ENCODE peak calls at places on chromosomes 13 and 19, in six cellular contexts. H, W, I, N, P and C are unnamed samples.

GRCh38 chr19:55838251-55838650 is 1.9 kb downstream of the NLRP4 start:
- DNase-seq in N (no peak), H (no peak), P (no peak), W (no peak), I (no peak), C (no peak)

GRCh38 chr19:33628921-33629825 is 7.4 kb downstream of the CHST8 start:
- DNase-seq in W (no peak), I (no peak), P (no peak), H (no peak), N (no peak), C (no peak)

GRCh38 chr19:45677351-45678230 is 9.6 kb downstream of the GIPR start:
- DNase-seq in N (peak), H (peak), I (peak), P (peak), W (no peak), C (peak)

GRCh38 chr19:50030225-50030624 is 4.4 kb downstream of the ZNF473 start:
- DNase-seq in W (no peak), H (no peak), I (no peak), P (no peak), N (no peak), C (no peak)

GRCh38 chr13:96075953-96076543 is 13.9 kb upstream of the HS6ST3 start:
- DNase-seq in P (no peak), W (no peak), N (no peak), I (no peak), H (no peak), C (peak)

GRCh38 chr19:46487802-46488445 is 7.7 kb downstream of the PNMA8B start:
- DNase-seq in H (peak), N (peak), I (peak), W (peak), P (peak), C (peak)

GRCh38 chr13:24340608-24340955 is 31.2 kb downstream of the C1QTNF9 start:
- DNase-seq in I (no peak), W (no peak), N (no peak), H (no peak), P (no peak), C (no peak)

GRCh38 chr13:35630551-35631275 is 154.2 kb upstream of the MAB21L1 start:
- DNase-seq in P (peak), I (no peak), W (no peak), H (no peak), N (no peak), C (peak)

GRCh38 chr19:18294467-18294864 is 13.0 kb upstream of the JUND start:
- DNase-seq in W (no peak), N (peak), H (peak), P (no peak), I (peak), C (no peak)

GRCh38 chr13:55563267-55563666 is 1577.5 kb upstream of the PRR20A start:
- DNase-seq in P (no peak), W (no peak), N (no peak), I (no peak), H (no peak), C (no peak)

GRCh38 chr19:12859546-12859945 is 21.2 kb downstream of the MAST1 start:
- DNase-seq in N (no peak), W (no peak), I (no peak), H (no peak), P (no peak), C (no peak)

GRCh38 chr19:3409346-3410064 is 43.1 kb downstream of the NFIC start:
- DNase-seq in P (peak), W (peak), N (no peak), H (no peak), I (no peak), C (no peak)

GRCh38 chr19:14674764-14675163 is at the start of gene ADGRE3:
- DNase-seq in P (no peak), N (no peak), W (no peak), I (no peak), H (no peak), C (no peak)

GRCh38 chr19:50003254-50003788 is 21.9 kb downstream of the VRK3 start:
- DNase-seq in P (no peak), H (peak), N (no peak), W (no peak), I (no peak), C (no peak)

GRCh38 chr19:7605490-7606222 is 10.0 kb downstream of the CAMSAP3 start:
- DNase-seq in I (no peak), W (no peak), H (no peak), N (no peak), P (no peak), C (peak)

GRCh38 chr13:113904411-113904810 is 40.5 kb upstream of the GAS6 start:
- DNase-seq in P (no peak), H (no peak), N (no peak), I (no peak), W (peak), C (peak)

GRCh38 chr19:30263719-30264440 is 108.3 kb upstream of the ZNF536 start:
- DNase-seq in I (no peak), H (no peak), N (no peak), P (no peak), W (no peak), C (no peak)

GRCh38 chr19:16519230-16519687 is 23.0 kb downstream of the CHERP start:
- DNase-seq in P (no peak), I (no peak), W (no peak), H (no peak), N (no peak), C (no peak)

GRCh38 chr13:105998233-105998550 is 537.3 kb downstream of the EFNB2 start:
- DNase-seq in N (no peak), H (no peak), W (no peak), P (no peak), I (no peak), C (no peak)

GRCh38 chr13:109412232-109412935 is 374.0 kb downstream of the IRS2 start:
- DNase-seq in H (no peak), P (no peak), N (no peak), W (peak), I (no peak), C (peak)

GRCh38 chr13:106524108-106524507 is 11.4 kb downstream of the EFNB2 start:
- DNase-seq in P (no peak), H (no peak), N (no peak), W (no peak), I (no peak), C (no peak)

GRCh38 chr19:35262101-35262761 is 6.5 kb upstream of the USF2 start:
- DNase-seq in W (peak), I (no peak), N (no peak), P (no peak), H (no peak), C (no peak)

GRCh38 chr19:55473613-55474012 is 2.8 kb upstream of the ZNF628 start:
- DNase-seq in N (no peak), P (no peak), H (no peak), W (no peak), I (no peak), C (no peak)

GRCh38 chr19:21221653-21222052 is 79.8 kb downstream of the ZNF431 start:
- DNase-seq in I (no peak), H (no peak), N (no peak), P (no peak), W (no peak), C (no peak)

GRCh38 chr13:48828962-48829405 is 146.7 kb upstream of the FNDC3A start:
- DNase-seq in P (no peak), H (no peak), N (no peak), W (no peak), I (no peak), C (no peak)

GRCh38 chr13:48643159-48643558 is 10.6 kb upstream of the CYSLTR2 start:
- DNase-seq in H (no peak), N (no peak), W (no peak), I (no peak), P (no peak), C (no peak)

GRCh38 chr13:20847298-20847697 is 55.2 kb downstream of the XPO4 start:
- DNase-seq in N (no peak), W (no peak), I (no peak), H (no peak), P (no peak), C (no peak)

GRCh38 chr19:50478901-50479715 is 2.5 kb upstream of the GARIN5A start:
- DNase-seq in I (no peak), W (no peak), H (no peak), P (peak), N (no peak), C (peak)

GRCh38 chr13:20178156-20178555 is 14.6 kb downstream of the GJB2 start:
- DNase-seq in W (no peak), P (no peak), I (no peak), H (no peak), N (no peak), C (no peak)

GRCh38 chr19:3053218-3053621 is 9.1 kb downstream of the TLE5 start:
- DNase-seq in P (no peak), N (no peak), W (no peak), H (no peak), I (no peak), C (no peak)